ENCODE peak calls at places on chromosomes 3 and 15, in nine cellular contexts. One of them, this sample, is unnamed.

GRCh38 chr3:188339410-188340295 is 185.7 kb downstream of the LPP start:
- DNase-seq in MM.1S: no peak
- DNase-seq in RWPE1: no peak
- DNase-seq in fibroblast of mammary gland: no peak
- DNase-seq in WTC11: no peak
- DNase-seq in AG04450: no peak
- DNase-seq in cardiac muscle cell: no peak
- DNase-seq in ovary: no peak
- DNase-seq in heart left ventricle: no peak
- DNase-seq in this sample: no peak

GRCh38 chr15:63296195-63296594 is 18.8 kb downstream of the APH1B start:
- DNase-seq in MM.1S: no peak
- DNase-seq in RWPE1: no peak
- DNase-seq in fibroblast of mammary gland: no peak
- DNase-seq in WTC11: no peak
- DNase-seq in AG04450: no peak
- DNase-seq in cardiac muscle cell: no peak
- DNase-seq in ovary: no peak
- DNase-seq in heart left ventricle: peak; percentile 28
- DNase-seq in this sample: peak; percentile 61

GRCh38 chr3:74613060-74613459 is 1.4 kb downstream of the CNTN3 start:
- DNase-seq in MM.1S: no peak
- DNase-seq in RWPE1: no peak
- DNase-seq in fibroblast of mammary gland: peak; percentile 63
- DNase-seq in WTC11: no peak
- DNase-seq in AG04450: no peak
- DNase-seq in cardiac muscle cell: no peak
- DNase-seq in ovary: no peak
- DNase-seq in heart left ventricle: no peak
- DNase-seq in this sample: no peak

GRCh38 chr3:99232696-99233095 is 331.2 kb upstream of the DCBLD2 start:
- DNase-seq in MM.1S: no peak
- DNase-seq in RWPE1: no peak
- DNase-seq in fibroblast of mammary gland: no peak
- DNase-seq in WTC11: no peak
- DNase-seq in AG04450: no peak
- DNase-seq in cardiac muscle cell: no peak
- DNase-seq in ovary: no peak
- DNase-seq in heart left ventricle: no peak
- DNase-seq in this sample: no peak

GRCh38 chr15:73346735-73347312 is 21.9 kb downstream of the HCN4 start:
- DNase-seq in MM.1S: peak; percentile 71
- DNase-seq in RWPE1: peak; percentile 73
- DNase-seq in fibroblast of mammary gland: peak; percentile 12
- DNase-seq in WTC11: peak; percentile 87
- DNase-seq in AG04450: no peak
- DNase-seq in cardiac muscle cell: peak; percentile 50
- DNase-seq in ovary: peak; percentile 57
- DNase-seq in heart left ventricle: peak; percentile 70
- DNase-seq in this sample: peak; percentile 70

GRCh38 chr15:76983588-76984379 is 11.1 kb upstream of the PSTPIP1 start:
- DNase-seq in MM.1S: no peak
- DNase-seq in RWPE1: no peak
- DNase-seq in fibroblast of mammary gland: no peak
- DNase-seq in WTC11: no peak
- DNase-seq in AG04450: no peak
- DNase-seq in cardiac muscle cell: peak; percentile 21
- DNase-seq in ovary: peak; percentile 7
- DNase-seq in heart left ventricle: no peak
- DNase-seq in this sample: no peak

GRCh38 chr15:60507596-60508424 is 28.9 kb upstream of the ICE2 start:
- DNase-seq in MM.1S: peak; percentile 82
- DNase-seq in RWPE1: peak; percentile 66
- DNase-seq in fibroblast of mammary gland: peak; percentile 77
- DNase-seq in WTC11: no peak
- DNase-seq in AG04450: peak; percentile 38
- DNase-seq in cardiac muscle cell: peak; percentile 78
- DNase-seq in ovary: no peak
- DNase-seq in heart left ventricle: no peak
- DNase-seq in this sample: no peak

GRCh38 chr15:77014137-77015081 is 19.5 kb downstream of the PSTPIP1 start:
- DNase-seq in MM.1S: no peak
- DNase-seq in RWPE1: no peak
- DNase-seq in fibroblast of mammary gland: no peak
- DNase-seq in WTC11: no peak
- DNase-seq in AG04450: no peak
- DNase-seq in cardiac muscle cell: no peak
- DNase-seq in ovary: no peak
- DNase-seq in heart left ventricle: peak; percentile 62
- DNase-seq in this sample: no peak

GRCh38 chr3:59660852-59661624 is 611.2 kb upstream of the CFAP20DC start:
- DNase-seq in MM.1S: no peak
- DNase-seq in RWPE1: no peak
- DNase-seq in fibroblast of mammary gland: no peak
- DNase-seq in WTC11: no peak
- DNase-seq in AG04450: no peak
- DNase-seq in cardiac muscle cell: no peak
- DNase-seq in ovary: no peak
- DNase-seq in heart left ventricle: no peak
- DNase-seq in this sample: peak; percentile 56

GRCh38 chr3:123169492-123169929 is 32.2 kb upstream of the SEC22A start:
- DNase-seq in MM.1S: no peak
- DNase-seq in RWPE1: no peak
- DNase-seq in fibroblast of mammary gland: no peak
- DNase-seq in WTC11: no peak
- DNase-seq in AG04450: no peak
- DNase-seq in cardiac muscle cell: no peak
- DNase-seq in ovary: no peak
- DNase-seq in heart left ventricle: no peak
- DNase-seq in this sample: no peak

GRCh38 chr3:4492240-4493007 is 724 bp upstream of the ITPR1 start:
- DNase-seq in MM.1S: peak; percentile 50
- DNase-seq in RWPE1: peak; percentile 46
- DNase-seq in fibroblast of mammary gland: peak; percentile 60
- DNase-seq in WTC11: peak; percentile 55
- DNase-seq in AG04450: no peak
- DNase-seq in cardiac muscle cell: peak; percentile 83
- DNase-seq in ovary: peak; percentile 64
- DNase-seq in heart left ventricle: peak; percentile 68
- DNase-seq in this sample: peak; percentile 55

GRCh38 chr15:74040115-74040850 is 42.1 kb downstream of the GOLGA6A start:
- DNase-seq in MM.1S: no peak
- DNase-seq in RWPE1: no peak
- DNase-seq in fibroblast of mammary gland: peak; percentile 97
- DNase-seq in WTC11: no peak
- DNase-seq in AG04450: peak; percentile 73
- DNase-seq in cardiac muscle cell: peak; percentile 99
- DNase-seq in ovary: no peak
- DNase-seq in heart left ventricle: peak; percentile 73
- DNase-seq in this sample: no peak

GRCh38 chr15:39801641-39802309 is 19.1 kb upstream of the FSIP1 start:
- DNase-seq in MM.1S: peak; percentile 40
- DNase-seq in RWPE1: peak; percentile 41
- DNase-seq in fibroblast of mammary gland: no peak
- DNase-seq in WTC11: peak; percentile 49
- DNase-seq in AG04450: no peak
- DNase-seq in cardiac muscle cell: peak; percentile 28
- DNase-seq in ovary: no peak
- DNase-seq in heart left ventricle: no peak
- DNase-seq in this sample: peak; percentile 40

GRCh38 chr15:41568350-41569017 is 9.5 kb downstream of the TYRO3 start:
- DNase-seq in MM.1S: no peak
- DNase-seq in RWPE1: no peak
- DNase-seq in fibroblast of mammary gland: no peak
- DNase-seq in WTC11: peak; percentile 89
- DNase-seq in AG04450: no peak
- DNase-seq in cardiac muscle cell: peak; percentile 92
- DNase-seq in ovary: peak; percentile 94
- DNase-seq in heart left ventricle: peak; percentile 54
- DNase-seq in this sample: no peak

GRCh38 chr3:148253713-148254112 is 444.0 kb upstream of the AGTR1 start:
- DNase-seq in MM.1S: no peak
- DNase-seq in RWPE1: no peak
- DNase-seq in fibroblast of mammary gland: no peak
- DNase-seq in WTC11: no peak
- DNase-seq in AG04450: no peak
- DNase-seq in cardiac muscle cell: no peak
- DNase-seq in ovary: no peak
- DNase-seq in heart left ventricle: no peak
- DNase-seq in this sample: no peak

GRCh38 chr15:93282808-93283207 is 193.8 kb upstream of the RGMA start:
- DNase-seq in MM.1S: no peak
- DNase-seq in RWPE1: no peak
- DNase-seq in fibroblast of mammary gland: no peak
- DNase-seq in WTC11: no peak
- DNase-seq in AG04450: no peak
- DNase-seq in cardiac muscle cell: no peak
- DNase-seq in ovary: no peak
- DNase-seq in heart left ventricle: no peak
- DNase-seq in this sample: no peak

GRCh38 chr15:64356443-64357040 is 569 bp upstream of the CSNK1G1 start:
- DNase-seq in MM.1S: no peak
- DNase-seq in RWPE1: no peak
- DNase-seq in fibroblast of mammary gland: peak; percentile 91
- DNase-seq in WTC11: no peak
- DNase-seq in AG04450: peak; percentile 45
- DNase-seq in cardiac muscle cell: peak; percentile 96
- DNase-seq in ovary: no peak
- DNase-seq in heart left ventricle: no peak
- DNase-seq in this sample: no peak

GRCh38 chr3:138675393-138675792 is 66.8 kb downstream of the FAIM start:
- DNase-seq in MM.1S: no peak
- DNase-seq in RWPE1: peak; percentile 27
- DNase-seq in fibroblast of mammary gland: peak; percentile 44
- DNase-seq in WTC11: no peak
- DNase-seq in AG04450: no peak
- DNase-seq in cardiac muscle cell: peak; percentile 24
- DNase-seq in ovary: no peak
- DNase-seq in heart left ventricle: no peak
- DNase-seq in this sample: no peak

GRCh38 chr15:25680659-25680970 is 182.5 kb downstream of the ATP10A start:
- DNase-seq in MM.1S: no peak
- DNase-seq in RWPE1: no peak
- DNase-seq in fibroblast of mammary gland: no peak
- DNase-seq in WTC11: no peak
- DNase-seq in AG04450: no peak
- DNase-seq in cardiac muscle cell: no peak
- DNase-seq in ovary: no peak
- DNase-seq in heart left ventricle: no peak
- DNase-seq in this sample: no peak

GRCh38 chr3:34155108-34155507 is 356.7 kb downstream of the PDCD6IP start:
- DNase-seq in MM.1S: no peak
- DNase-seq in RWPE1: no peak
- DNase-seq in fibroblast of mammary gland: no peak
- DNase-seq in WTC11: no peak
- DNase-seq in AG04450: no peak
- DNase-seq in cardiac muscle cell: no peak
- DNase-seq in ovary: no peak
- DNase-seq in heart left ventricle: no peak
- DNase-seq in this sample: no peak

DNA sequence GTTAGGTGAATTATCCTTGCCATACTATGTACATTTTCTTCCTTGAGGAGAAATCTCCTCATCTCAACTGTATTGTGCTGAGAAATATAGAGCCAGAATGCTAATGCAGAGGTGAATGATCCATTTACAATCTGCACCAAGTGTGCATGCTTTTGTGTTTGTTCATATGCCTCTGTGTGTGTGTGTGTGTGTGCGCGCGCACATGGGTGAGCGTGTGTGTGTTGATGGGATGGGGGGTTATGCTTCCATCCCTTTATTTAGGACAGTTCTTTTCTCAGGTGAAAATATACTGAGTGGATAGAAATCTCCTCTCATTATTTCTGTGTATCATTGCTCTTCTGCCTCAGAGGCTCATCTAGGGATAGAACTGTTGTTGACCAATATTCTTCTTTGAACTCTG is 626.1 kb downstream of the MCTP2 start:
- DNase-seq in MM.1S: no peak
- DNase-seq in RWPE1: no peak
- DNase-seq in fibroblast of mammary gland: no peak
- DNase-seq in WTC11: no peak
- DNase-seq in AG04450: no peak
- DNase-seq in cardiac muscle cell: no peak
- DNase-seq in ovary: no peak
- DNase-seq in heart left ventricle: no peak
- DNase-seq in this sample: no peak
- TF ChIP-seq CTCF in MM.1S: no peak
- TF ChIP-seq CTCF in RWPE1: no peak
- TF ChIP-seq CTCF in fibroblast of mammary gland: no peak
- TF ChIP-seq CTCF in WTC11: no peak
- TF ChIP-seq CTCF in AG04450: no peak
- TF ChIP-seq CTCF in cardiac muscle cell: no peak
- TF ChIP-seq CTCF in ovary: no peak
- TF ChIP-seq CTCF in heart left ventricle: no peak
- TF ChIP-seq CTCF in this sample: no peak

DNA sequence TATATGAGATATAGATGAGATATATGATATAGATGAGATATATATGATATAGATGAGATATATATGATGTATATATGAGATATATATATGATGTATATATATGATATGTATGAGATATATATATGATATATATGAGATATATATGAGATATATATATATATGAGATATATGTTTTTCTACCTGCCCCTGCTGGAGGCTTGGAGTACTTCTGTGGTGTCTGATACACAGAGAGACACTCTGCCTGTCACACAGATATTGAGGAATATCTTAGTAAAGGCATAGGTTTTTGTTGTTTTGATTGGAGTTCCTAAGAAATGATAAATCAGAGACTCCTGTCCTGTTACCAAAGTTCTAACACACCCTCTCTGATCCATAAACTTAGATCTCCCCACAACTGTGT is 43.0 kb downstream of the TMEM41A start:
- DNase-seq in MM.1S: no peak
- DNase-seq in RWPE1: no peak
- DNase-seq in fibroblast of mammary gland: no peak
- DNase-seq in WTC11: no peak
- DNase-seq in AG04450: no peak
- DNase-seq in cardiac muscle cell: no peak
- DNase-seq in ovary: no peak
- DNase-seq in heart left ventricle: no peak
- DNase-seq in this sample: no peak
- TF ChIP-seq CTCF in MM.1S: no peak
- TF ChIP-seq CTCF in RWPE1: no peak
- TF ChIP-seq CTCF in fibroblast of mammary gland: no peak
- TF ChIP-seq CTCF in WTC11: no peak
- TF ChIP-seq CTCF in AG04450: peak; percentile 20
- TF ChIP-seq CTCF in cardiac muscle cell: peak; percentile 8
- TF ChIP-seq CTCF in ovary: no peak
- TF ChIP-seq CTCF in heart left ventricle: no peak
- TF ChIP-seq CTCF in this sample: no peak

GRCh38 chr15:28080386-28080785 is 18.7 kb downstream of the OCA2 start:
- DNase-seq in MM.1S: no peak
- DNase-seq in RWPE1: no peak
- DNase-seq in fibroblast of mammary gland: no peak
- DNase-seq in WTC11: no peak
- DNase-seq in AG04450: no peak
- DNase-seq in cardiac muscle cell: no peak
- DNase-seq in ovary: no peak
- DNase-seq in heart left ventricle: no peak
- DNase-seq in this sample: no peak
- TF ChIP-seq CTCF in MM.1S: no peak
- TF ChIP-seq CTCF in RWPE1: no peak
- TF ChIP-seq CTCF in fibroblast of mammary gland: no peak
- TF ChIP-seq CTCF in WTC11: no peak
- TF ChIP-seq CTCF in AG04450: no peak
- TF ChIP-seq CTCF in cardiac muscle cell: no peak
- TF ChIP-seq CTCF in ovary: no peak
- TF ChIP-seq CTCF in heart left ventricle: no peak
- TF ChIP-seq CTCF in this sample: no peak

GRCh38 chr3:106208979-106209378 is 340.2 kb upstream of the CBLB start:
- DNase-seq in MM.1S: no peak
- DNase-seq in RWPE1: no peak
- DNase-seq in fibroblast of mammary gland: peak; percentile 57
- DNase-seq in WTC11: no peak
- DNase-seq in AG04450: no peak
- DNase-seq in cardiac muscle cell: peak; percentile 63
- DNase-seq in ovary: no peak
- DNase-seq in heart left ventricle: no peak
- DNase-seq in this sample: no peak
- TF ChIP-seq CTCF in MM.1S: no peak
- TF ChIP-seq CTCF in RWPE1: peak; percentile 42
- TF ChIP-seq CTCF in fibroblast of mammary gland: peak; percentile 33
- TF ChIP-seq CTCF in WTC11: no peak
- TF ChIP-seq CTCF in AG04450: peak; percentile 16
- TF ChIP-seq CTCF in cardiac muscle cell: peak; percentile 53
- TF ChIP-seq CTCF in ovary: no peak
- TF ChIP-seq CTCF in heart left ventricle: peak; percentile 60
- TF ChIP-seq CTCF in this sample: peak; percentile 14

This sample was measured in right lobe of liver.